ENCODE peak calls at places on chromosomes 5 and 9, in nine cellular contexts. One of them, this sample, is unnamed.
A peak's percentile ranks its signal among the peaks of the same experiment; 100 is the strongest.

GRCh38 chr5:2727620-2728019 is 23.9 kb downstream of the IRX2 start:
- DNase-seq in heart left ventricle: no peak
- DNase-seq in SK-N-MC: no peak
- DNase-seq in tibial nerve: no peak
- DNase-seq in aorta: no peak
- DNase-seq in mucosa of descending colon: no peak
- DNase-seq in body of pancreas: no peak
- DNase-seq in adrenal gland: no peak
- DNase-seq in neuronal stem cell: no peak
- DNase-seq in this sample: no peak

GRCh38 chr5:134551891-134552290 is 26.4 kb downstream of the JADE2 start:
- DNase-seq in tibial nerve: no peak
- DNase-seq in mucosa of descending colon: no peak
- DNase-seq in SK-N-MC: no peak
- DNase-seq in aorta: no peak
- DNase-seq in heart left ventricle: no peak
- DNase-seq in neuronal stem cell: no peak
- DNase-seq in body of pancreas: no peak
- DNase-seq in adrenal gland: no peak
- DNase-seq in this sample: no peak

GRCh38 chr5:117713585-117714198 is 1139.1 kb upstream of the SEMA6A start:
- DNase-seq in adrenal gland: no peak
- DNase-seq in aorta: no peak
- DNase-seq in body of pancreas: no peak
- DNase-seq in heart left ventricle: no peak
- DNase-seq in tibial nerve: no peak
- DNase-seq in neuronal stem cell: peak; percentile 21
- DNase-seq in SK-N-MC: peak; percentile 6
- DNase-seq in mucosa of descending colon: no peak
- DNase-seq in this sample: no peak

GRCh38 chr9:4366649-4367330 is 66.9 kb upstream of the GLIS3 start:
- DNase-seq in SK-N-MC: no peak
- DNase-seq in heart left ventricle: no peak
- DNase-seq in mucosa of descending colon: peak; percentile 61
- DNase-seq in tibial nerve: peak; percentile 14
- DNase-seq in aorta: no peak
- DNase-seq in body of pancreas: peak; percentile 57
- DNase-seq in neuronal stem cell: peak; percentile 26
- DNase-seq in adrenal gland: peak; percentile 69
- DNase-seq in this sample: peak; percentile 53

GRCh38 chr5:127813633-127814171 is 110.5 kb downstream of the CCDC192 start:
- DNase-seq in body of pancreas: no peak
- DNase-seq in aorta: no peak
- DNase-seq in mucosa of descending colon: no peak
- DNase-seq in adrenal gland: peak; percentile 27
- DNase-seq in neuronal stem cell: no peak
- DNase-seq in heart left ventricle: no peak
- DNase-seq in tibial nerve: no peak
- DNase-seq in SK-N-MC: no peak
- DNase-seq in this sample: peak; percentile 33

GRCh38 chr9:76658510-76659231 is 105.6 kb upstream of the PCA3 start:
- DNase-seq in aorta: no peak
- DNase-seq in body of pancreas: no peak
- DNase-seq in heart left ventricle: no peak
- DNase-seq in adrenal gland: no peak
- DNase-seq in tibial nerve: no peak
- DNase-seq in SK-N-MC: no peak
- DNase-seq in mucosa of descending colon: no peak
- DNase-seq in neuronal stem cell: no peak
- DNase-seq in this sample: no peak

GRCh38 chr9:98790601-98791146 is 5.7 kb downstream of the ANKS6 start:
- DNase-seq in heart left ventricle: no peak
- DNase-seq in tibial nerve: no peak
- DNase-seq in SK-N-MC: no peak
- DNase-seq in neuronal stem cell: no peak
- DNase-seq in mucosa of descending colon: no peak
- DNase-seq in body of pancreas: no peak
- DNase-seq in adrenal gland: peak; percentile 15
- DNase-seq in aorta: no peak
- DNase-seq in this sample: no peak

GRCh38 chr9:68619636-68620035 is 79.0 kb upstream of the TMEM252 start:
- DNase-seq in body of pancreas: no peak
- DNase-seq in aorta: no peak
- DNase-seq in tibial nerve: no peak
- DNase-seq in mucosa of descending colon: no peak
- DNase-seq in SK-N-MC: no peak
- DNase-seq in neuronal stem cell: no peak
- DNase-seq in adrenal gland: no peak
- DNase-seq in heart left ventricle: no peak
- DNase-seq in this sample: no peak

GRCh38 chr9:21854594-21854993 is 52.2 kb downstream of the MTAP start:
- DNase-seq in adrenal gland: peak; percentile 6
- DNase-seq in body of pancreas: peak; percentile 79
- DNase-seq in SK-N-MC: no peak
- DNase-seq in mucosa of descending colon: peak; percentile 57
- DNase-seq in aorta: no peak
- DNase-seq in tibial nerve: no peak
- DNase-seq in heart left ventricle: no peak
- DNase-seq in neuronal stem cell: no peak
- DNase-seq in this sample: peak; percentile 88

GRCh38 chr9:136944094-136944518 is 432 bp downstream of the FBXW5 start:
- DNase-seq in neuronal stem cell: no peak
- DNase-seq in adrenal gland: peak; percentile 56
- DNase-seq in mucosa of descending colon: no peak
- DNase-seq in tibial nerve: peak; percentile 14
- DNase-seq in heart left ventricle: no peak
- DNase-seq in body of pancreas: no peak
- DNase-seq in aorta: no peak
- DNase-seq in SK-N-MC: no peak
- DNase-seq in this sample: peak; percentile 72

GRCh38 chr5:120901199-120901598 is 437.1 kb downstream of the PRR16 start:
- DNase-seq in aorta: no peak
- DNase-seq in adrenal gland: no peak
- DNase-seq in mucosa of descending colon: peak; percentile 5
- DNase-seq in SK-N-MC: peak; percentile 5
- DNase-seq in tibial nerve: no peak
- DNase-seq in heart left ventricle: no peak
- DNase-seq in neuronal stem cell: no peak
- DNase-seq in body of pancreas: no peak
- DNase-seq in this sample: no peak

GRCh38 chr5:176190886-176191755 is 47.1 kb upstream of the SIMC1 start:
- DNase-seq in body of pancreas: no peak
- DNase-seq in heart left ventricle: no peak
- DNase-seq in tibial nerve: no peak
- DNase-seq in adrenal gland: no peak
- DNase-seq in SK-N-MC: no peak
- DNase-seq in aorta: no peak
- DNase-seq in neuronal stem cell: no peak
- DNase-seq in mucosa of descending colon: no peak
- DNase-seq in this sample: no peak

GRCh38 chr5:143499480-143500114 is 96.1 kb upstream of the NR3C1 start:
- DNase-seq in adrenal gland: no peak
- DNase-seq in neuronal stem cell: no peak
- DNase-seq in aorta: no peak
- DNase-seq in tibial nerve: no peak
- DNase-seq in body of pancreas: no peak
- DNase-seq in mucosa of descending colon: no peak
- DNase-seq in SK-N-MC: no peak
- DNase-seq in heart left ventricle: no peak
- DNase-seq in this sample: no peak

GRCh38 chr5:142472306-142472951 is 147.6 kb upstream of the SPRY4 start:
- DNase-seq in aorta: no peak
- DNase-seq in tibial nerve: no peak
- DNase-seq in adrenal gland: no peak
- DNase-seq in SK-N-MC: peak; percentile 8
- DNase-seq in mucosa of descending colon: no peak
- DNase-seq in heart left ventricle: no peak
- DNase-seq in neuronal stem cell: no peak
- DNase-seq in body of pancreas: no peak
- DNase-seq in this sample: no peak

GRCh38 chr9:137606005-137606601 is 617 bp downstream of the ARRDC1 start:
- DNase-seq in tibial nerve: no peak
- DNase-seq in adrenal gland: peak; percentile 51
- DNase-seq in neuronal stem cell: no peak
- DNase-seq in body of pancreas: peak; percentile 65
- DNase-seq in SK-N-MC: no peak
- DNase-seq in aorta: peak; percentile 65
- DNase-seq in heart left ventricle: peak; percentile 58
- DNase-seq in mucosa of descending colon: peak; percentile 45
- DNase-seq in this sample: no peak

GRCh38 chr5:177077335-177077734 is 9.4 kb upstream of the FGFR4 start:
- DNase-seq in neuronal stem cell: no peak
- DNase-seq in adrenal gland: no peak
- DNase-seq in SK-N-MC: no peak
- DNase-seq in body of pancreas: no peak
- DNase-seq in mucosa of descending colon: no peak
- DNase-seq in tibial nerve: no peak
- DNase-seq in aorta: no peak
- DNase-seq in heart left ventricle: no peak
- DNase-seq in this sample: no peak

GRCh38 chr5:173777669-173778068 is 110.5 kb upstream of the CPEB4 start:
- DNase-seq in tibial nerve: no peak
- DNase-seq in neuronal stem cell: no peak
- DNase-seq in mucosa of descending colon: no peak
- DNase-seq in heart left ventricle: no peak
- DNase-seq in body of pancreas: no peak
- DNase-seq in aorta: no peak
- DNase-seq in SK-N-MC: no peak
- DNase-seq in adrenal gland: no peak
- DNase-seq in this sample: no peak

GRCh38 chr9:121648799-121649198 is 2.6 kb upstream of the DAB2IP start:
- DNase-seq in heart left ventricle: peak; percentile 20
- DNase-seq in SK-N-MC: no peak
- DNase-seq in mucosa of descending colon: peak; percentile 28
- DNase-seq in neuronal stem cell: no peak
- DNase-seq in adrenal gland: no peak
- DNase-seq in tibial nerve: no peak
- DNase-seq in aorta: no peak
- DNase-seq in body of pancreas: no peak
- DNase-seq in this sample: no peak

GRCh38 chr5:83475540-83476469 is 4.3 kb downstream of the VCAN start:
- DNase-seq in neuronal stem cell: no peak
- DNase-seq in tibial nerve: no peak
- DNase-seq in heart left ventricle: no peak
- DNase-seq in adrenal gland: no peak
- DNase-seq in mucosa of descending colon: no peak
- DNase-seq in body of pancreas: no peak
- DNase-seq in SK-N-MC: no peak
- DNase-seq in aorta: no peak
- DNase-seq in this sample: no peak

GRCh38 chr5:83476470-83476817 is 4.9 kb downstream of the VCAN start:
- DNase-seq in neuronal stem cell: no peak
- DNase-seq in mucosa of descending colon: no peak
- DNase-seq in tibial nerve: no peak
- DNase-seq in heart left ventricle: no peak
- DNase-seq in aorta: no peak
- DNase-seq in body of pancreas: no peak
- DNase-seq in SK-N-MC: no peak
- DNase-seq in adrenal gland: no peak
- DNase-seq in this sample: no peak

GRCh38 chr5:83474170-83474796 is 2.7 kb downstream of the VCAN start:
- DNase-seq in body of pancreas: peak; percentile 56
- DNase-seq in aorta: peak; percentile 95
- DNase-seq in SK-N-MC: no peak
- DNase-seq in mucosa of descending colon: peak; percentile 58
- DNase-seq in heart left ventricle: peak; percentile 85
- DNase-seq in neuronal stem cell: peak; percentile 85
- DNase-seq in tibial nerve: peak; percentile 73
- DNase-seq in adrenal gland: peak; percentile 76
- DNase-seq in this sample: peak; percentile 83

GRCh38 chr5:83473344-83474169 is 2.0 kb downstream of the VCAN start:
- DNase-seq in neuronal stem cell: peak; percentile 97
- DNase-seq in tibial nerve: peak; percentile 91
- DNase-seq in heart left ventricle: peak; percentile 88
- DNase-seq in SK-N-MC: peak; percentile 75
- DNase-seq in body of pancreas: peak; percentile 70
- DNase-seq in adrenal gland: peak; percentile 83
- DNase-seq in mucosa of descending colon: peak; percentile 69
- DNase-seq in aorta: peak; percentile 97
- DNase-seq in this sample: peak; percentile 78

GRCh38 chr5:83474986-83475385 is 3.4 kb downstream of the VCAN start:
- DNase-seq in tibial nerve: no peak
- DNase-seq in neuronal stem cell: peak; percentile 20
- DNase-seq in body of pancreas: no peak
- DNase-seq in SK-N-MC: no peak
- DNase-seq in mucosa of descending colon: no peak
- DNase-seq in aorta: peak; percentile 48
- DNase-seq in heart left ventricle: no peak
- DNase-seq in adrenal gland: no peak
- DNase-seq in this sample: no peak
- H3K4me3 ChIP-seq in tibial nerve: peak overlapping the region; percentile 43
- H3K4me3 ChIP-seq in neuronal stem cell: peak overlapping the region; percentile 58
- H3K4me3 ChIP-seq in body of pancreas: no peak overlapping the region
- H3K4me3 ChIP-seq in SK-N-MC: peak overlapping the region; percentile 87
- H3K4me3 ChIP-seq in mucosa of descending colon: no peak overlapping the region
- H3K4me3 ChIP-seq in aorta: peak overlapping the region; percentile 78
- H3K4me3 ChIP-seq in heart left ventricle: peak overlapping the region; percentile 50
- H3K4me3 ChIP-seq in adrenal gland: no peak overlapping the region
- H3K4me3 ChIP-seq in this sample: peak overlapping the region; percentile 50

DNA sequence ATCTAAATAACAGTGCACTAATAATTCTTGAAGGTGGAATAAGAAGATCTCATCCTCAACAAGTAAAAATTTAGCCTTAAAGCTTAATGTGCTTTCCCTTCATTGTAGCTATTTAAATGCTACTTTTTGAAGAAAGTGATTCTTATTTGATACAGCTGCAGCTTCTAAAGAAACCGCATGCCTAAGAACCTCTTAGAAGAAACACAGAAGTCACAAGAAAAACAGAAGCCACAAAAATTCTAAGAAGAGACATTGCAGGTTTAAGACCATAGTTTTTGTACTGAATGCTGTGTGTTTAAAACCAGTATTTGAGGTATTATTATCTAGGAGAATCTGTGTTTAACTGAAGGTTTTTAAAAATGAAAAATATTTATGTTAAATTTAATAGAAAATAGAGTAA is 68.3 kb downstream of the PPIP5K2 start:
- DNase-seq in aorta: no peak
- DNase-seq in tibial nerve: no peak
- DNase-seq in body of pancreas: no peak
- DNase-seq in mucosa of descending colon: no peak
- DNase-seq in SK-N-MC: no peak
- DNase-seq in adrenal gland: no peak
- DNase-seq in heart left ventricle: no peak
- DNase-seq in neuronal stem cell: no peak
- DNase-seq in this sample: no peak
- H3K36me3 ChIP-seq in aorta: peaks cover 4% of the 10 kb centered on the region
- H3K36me3 ChIP-seq in tibial nerve: no peaks in the 10 kb centered on the region
- H3K36me3 ChIP-seq in body of pancreas: no peaks in the 10 kb centered on the region
- H3K36me3 ChIP-seq in mucosa of descending colon: peaks cover 7% of the 10 kb centered on the region
- H3K36me3 ChIP-seq in SK-N-MC: peaks cover 14% of the 10 kb centered on the region
- H3K36me3 ChIP-seq in adrenal gland: peaks cover 43% of the 10 kb centered on the region
- H3K36me3 ChIP-seq in heart left ventricle: peaks cover 98% of the 10 kb centered on the region
- H3K36me3 ChIP-seq in neuronal stem cell: peaks cover 89% of the 10 kb centered on the region
- H3K36me3 ChIP-seq in this sample: no peaks in the 10 kb centered on the region

GRCh38 chr5:158877706-158878105 is 222.0 kb downstream of the EBF1 start:
- DNase-seq in adrenal gland: no peak
- DNase-seq in neuronal stem cell: no peak
- DNase-seq in mucosa of descending colon: no peak
- DNase-seq in SK-N-MC: peak; percentile 63
- DNase-seq in tibial nerve: no peak
- DNase-seq in body of pancreas: no peak
- DNase-seq in heart left ventricle: no peak
- DNase-seq in aorta: no peak
- DNase-seq in this sample: no peak
- H3K4me3 ChIP-seq in adrenal gland: no peak overlapping the region
- H3K4me3 ChIP-seq in neuronal stem cell: no peak overlapping the region
- H3K4me3 ChIP-seq in mucosa of descending colon: no peak overlapping the region
- H3K4me3 ChIP-seq in SK-N-MC: peak overlapping the region; percentile 43
- H3K4me3 ChIP-seq in tibial nerve: no peak overlapping the region
- H3K4me3 ChIP-seq in body of pancreas: no peak overlapping the region
- H3K4me3 ChIP-seq in heart left ventricle: no peak overlapping the region
- H3K4me3 ChIP-seq in aorta: no peak overlapping the region
- H3K4me3 ChIP-seq in this sample: no peak overlapping the region

GRCh38 chr9:132312426-132312825 is 42.4 kb downstream of the SETX start:
- DNase-seq in aorta: no peak
- DNase-seq in tibial nerve: no peak
- DNase-seq in mucosa of descending colon: no peak
- DNase-seq in adrenal gland: no peak
- DNase-seq in body of pancreas: no peak
- DNase-seq in neuronal stem cell: no peak
- DNase-seq in heart left ventricle: no peak
- DNase-seq in SK-N-MC: no peak
- DNase-seq in this sample: no peak
- H3K36me3 ChIP-seq in aorta: peaks cover 3% of the 10 kb centered on the region
- H3K36me3 ChIP-seq in tibial nerve: no peaks in the 10 kb centered on the region
- H3K36me3 ChIP-seq in mucosa of descending colon: no peaks in the 10 kb centered on the region
- H3K36me3 ChIP-seq in adrenal gland: peaks cover 44% of the 10 kb centered on the region
- H3K36me3 ChIP-seq in body of pancreas: no peaks in the 10 kb centered on the region
- H3K36me3 ChIP-seq in neuronal stem cell: peaks cover 93% of the 10 kb centered on the region
- H3K36me3 ChIP-seq in heart left ventricle: peaks cover 77% of the 10 kb centered on the region
- H3K36me3 ChIP-seq in SK-N-MC: peaks cover 39% of the 10 kb centered on the region
- H3K36me3 ChIP-seq in this sample: no peaks in the 10 kb centered on the region

This sample was measured in Caco-2.